ENCODE peak calls at places on chromosomes 13 and 19, in five cellular contexts. One of them, this sample, is unnamed.

GRCh38 chr19:19591133-19591825 is 27.2 kb downstream of the PBX4 start:
- DNase-seq in mammary epithelial cell: peak
- DNase-seq in effector memory CD4-positive, alpha-beta T cell: peak
- DNase-seq in NCI-H1436: no peak
- DNase-seq in psoas muscle: no peak
- DNase-seq in this sample: peak

GRCh38 chr19:52188822-52189744 is 769 bp upstream of the PPP2R1A start:
- DNase-seq in mammary epithelial cell: no peak
- DNase-seq in effector memory CD4-positive, alpha-beta T cell: no peak
- DNase-seq in NCI-H1436: no peak
- DNase-seq in psoas muscle: peak
- DNase-seq in this sample: no peak

GRCh38 chr19:7874080-7874856 is at the start of gene PRR36:
- DNase-seq in mammary epithelial cell: no peak
- DNase-seq in effector memory CD4-positive, alpha-beta T cell: no peak
- DNase-seq in NCI-H1436: peak
- DNase-seq in psoas muscle: no peak
- DNase-seq in this sample: no peak

GRCh38 chr19:8212916-8213315 is 3.7 kb downstream of the CERS4 start:
- DNase-seq in mammary epithelial cell: no peak
- DNase-seq in effector memory CD4-positive, alpha-beta T cell: no peak
- DNase-seq in NCI-H1436: no peak
- DNase-seq in psoas muscle: no peak
- DNase-seq in this sample: no peak

GRCh38 chr13:79992111-79992510 is 348.8 kb downstream of the SPRY2 start:
- DNase-seq in mammary epithelial cell: no peak
- DNase-seq in effector memory CD4-positive, alpha-beta T cell: no peak
- DNase-seq in NCI-H1436: no peak
- DNase-seq in psoas muscle: no peak
- DNase-seq in this sample: no peak

GRCh38 chr19:12996542-12997094 is 1.3 kb downstream of the NFIX start:
- DNase-seq in mammary epithelial cell: peak
- DNase-seq in effector memory CD4-positive, alpha-beta T cell: no peak
- DNase-seq in NCI-H1436: no peak
- DNase-seq in psoas muscle: peak
- DNase-seq in this sample: no peak

GRCh38 chr19:4737955-4738580 is 14.4 kb upstream of the DPP9 start:
- DNase-seq in mammary epithelial cell: no peak
- DNase-seq in effector memory CD4-positive, alpha-beta T cell: no peak
- DNase-seq in NCI-H1436: peak
- DNase-seq in psoas muscle: no peak
- DNase-seq in this sample: no peak

GRCh38 chr19:29774126-29774525 is 37.7 kb upstream of the CCNE1 start:
- DNase-seq in mammary epithelial cell: no peak
- DNase-seq in effector memory CD4-positive, alpha-beta T cell: no peak
- DNase-seq in NCI-H1436: no peak
- DNase-seq in psoas muscle: no peak
- DNase-seq in this sample: no peak

GRCh38 chr19:5931251-5931650 is 17.2 kb downstream of the CAPS start:
- DNase-seq in mammary epithelial cell: no peak
- DNase-seq in effector memory CD4-positive, alpha-beta T cell: no peak
- DNase-seq in NCI-H1436: no peak
- DNase-seq in psoas muscle: no peak
- DNase-seq in this sample: no peak

GRCh38 chr19:13492128-13492527 is 14.2 kb downstream of the CACNA1A start:
- DNase-seq in mammary epithelial cell: peak
- DNase-seq in effector memory CD4-positive, alpha-beta T cell: no peak
- DNase-seq in NCI-H1436: no peak
- DNase-seq in psoas muscle: no peak
- DNase-seq in this sample: peak

GRCh38 chr19:9161427-9161826 is 17.4 kb upstream of the OR7D2 start:
- DNase-seq in mammary epithelial cell: no peak
- DNase-seq in effector memory CD4-positive, alpha-beta T cell: no peak
- DNase-seq in NCI-H1436: no peak
- DNase-seq in psoas muscle: no peak
- DNase-seq in this sample: no peak

GRCh38 chr13:24106429-24106828 is 54.1 kb upstream of the SPATA13 start:
- DNase-seq in mammary epithelial cell: no peak
- DNase-seq in effector memory CD4-positive, alpha-beta T cell: no peak
- DNase-seq in NCI-H1436: no peak
- DNase-seq in psoas muscle: no peak
- DNase-seq in this sample: no peak

GRCh38 chr19:29620931-29621351 is 14.9 kb downstream of the POP4 start:
- DNase-seq in mammary epithelial cell: no peak
- DNase-seq in effector memory CD4-positive, alpha-beta T cell: no peak
- DNase-seq in NCI-H1436: no peak
- DNase-seq in psoas muscle: peak
- DNase-seq in this sample: no peak